ENCODE peak calls at places on chromosome 21, in four cellular contexts. K is effector memory CD4-positive, alpha-beta T cell; W is stimulated activated CD4-positive, alpha-beta T cell treated with anti-CD3 and anti-CD28 coated beads, Interleukin-2, amount 100 ng/mL, for 4 hours; X is stromal cell of bone marrow. F is an unnamed sample.

GRCh38 chr21:35987475-35987874 is 72.9 kb downstream of the SETD4 start:
- DNase-seq in X (no peak), W (no peak), K (no peak), F (no peak)

GRCh38 chr21:26769613-26770188 is 75.5 kb downstream of the ADAMTS1 start:
- DNase-seq in K (no peak), X (no peak), W (no peak), F (no peak)

GRCh38 chr21:42581676-42582371 is 68.2 kb downstream of the SLC37A1 start:
- DNase-seq in X (no peak), K (no peak), W (no peak), F (no peak)

GRCh38 chr21:25903599-25903998 is 168.8 kb downstream of the GABPA start:
- DNase-seq in W (no peak), K (no peak), X (no peak), F (no peak)

GRCh38 chr21:16086936-16087335 is 357.2 kb downstream of the USP25 start:
- DNase-seq in W (no peak), K (no peak), X (no peak), F (no peak)

GRCh38 chr21:16040601-16041000 is 310.8 kb downstream of the USP25 start:
- DNase-seq in K (no peak), X (peak), W (no peak), F (no peak)

GRCh38 chr21:46468110-46468774 is 9.6 kb downstream of the DIP2A start:
- DNase-seq in W (no peak), K (no peak), X (no peak), F (no peak)

GRCh38 chr21:34554227-34554626 is 42.2 kb upstream of the KCNE1 start:
- DNase-seq in K (no peak), X (no peak), W (no peak), F (no peak)

GRCh38 chr21:34029724-34030528 is 43.5 kb upstream of the MRPS6 start:
- DNase-seq in K (peak), X (peak), W (peak), F (peak)

GRCh38 chr21:35563885-35564451 is 496.4 kb downstream of the SETD4 start:
- DNase-seq in W (no peak), X (peak), K (no peak), F (no peak)

GRCh38 chr21:45253180-45253579 is 34.5 kb downstream of the POFUT2 start:
- DNase-seq in K (no peak), X (no peak), W (no peak), F (no peak)

GRCh38 chr21:36699026-36699545 is at the start of gene SIM2:
- DNase-seq in X (no peak), W (no peak), K (no peak), F (no peak)

GRCh38 chr21:29053656-29054055 is 19.8 kb downstream of the CCT8 start:
- DNase-seq in K (no peak), W (no peak), X (no peak), F (no peak)

GRCh38 chr21:18350216-18350615 is 53.4 kb downstream of the TMPRSS15 start:
- DNase-seq in K (no peak), W (no peak), X (peak), F (no peak)

GRCh38 chr21:46001821-46002681 is 20.5 kb downstream of the COL6A1 start:
- DNase-seq in X (no peak), K (no peak), W (no peak), F (no peak)

GRCh38 chr21:45208627-45208951 is 79.1 kb downstream of the POFUT2 start:
- DNase-seq in W (no peak), X (no peak), K (no peak), F (no peak)

GRCh38 chr21:26844258-26845065 is 747 bp downstream of the ADAMTS1 start:
- DNase-seq in X (no peak), W (no peak), K (no peak), F (no peak)

GRCh38 chr21:44612669-44613229 is 870 bp downstream of the KRTAP10-8 start:
- DNase-seq in W (no peak), K (no peak), X (no peak), F (no peak)

GRCh38 chr21:39976805-39977204 is 109.6 kb downstream of the PCP4 start:
- DNase-seq in X (no peak), K (no peak), W (no peak), F (no peak)

GRCh38 chr21:45983981-45984551 is 2.5 kb downstream of the COL6A1 start:
- DNase-seq in X (no peak), K (no peak), W (no peak), F (no peak)

GRCh38 chr21:28393279-28393678 is 599.4 kb downstream of the LTN1 start:
- DNase-seq in K (no peak), W (no peak), X (no peak), F (no peak)

F was measured in T-helper 22 cell.